ENCODE peak calls at places on chromosome 22, in six cellular contexts. B, X, E, N, R and Y are unnamed samples.

GRCh38 chr22:22248878-22249277 is 4.3 kb downstream of the VPREB1 start:
- DNase-seq in B (no peak), X (no peak), E (no peak), N (no peak), R (no peak), Y (no peak)

GRCh38 chr22:49046546-49047305 is 780.9 kb downstream of the BRD1 start:
- DNase-seq in B (no peak), X (peak), E (peak), N (no peak), R (no peak), Y (no peak)

GRCh38 chr22:37740455-37741311 is 43.8 kb downstream of the TRIOBP start:
- DNase-seq in B (no peak), X (peak), E (no peak), N (no peak), R (no peak), Y (no peak)

GRCh38 chr22:28438183-28438778 is 241.4 kb downstream of the TTC28 start:
- DNase-seq in B (no peak), X (no peak), E (no peak), N (no peak), R (no peak), Y (no peak)

GRCh38 chr22:39132871-39133524 is 19.5 kb downstream of the CBX7 start:
- DNase-seq in B (no peak), X (no peak), E (no peak), N (no peak), R (no peak), Y (no peak)

GRCh38 chr22:42076764-42077485 is 2.6 kb upstream of the SMDT1 start:
- DNase-seq in B (no peak), X (peak), E (no peak), N (no peak), R (no peak), Y (no peak)

GRCh38 chr22:26483439-26484359 is at the start of the genes HPS4 and SRRD:
- DNase-seq in B (peak), X (peak), E (peak), N (peak), R (peak), Y (peak)

GRCh38 chr22:32799516-32799915 is 2.0 kb upstream of the TIMP3 start:
- DNase-seq in B (no peak), X (no peak), E (no peak), N (no peak), R (no peak), Y (no peak)

GRCh38 chr22:47307326-47307725 is 544.9 kb downstream of the TBC1D22A start:
- DNase-seq in B (no peak), X (no peak), E (no peak), N (no peak), R (peak), Y (peak)

GRCh38 chr22:43114958-43115357 is 4.4 kb downstream of the BIK start:
- DNase-seq in B (no peak), X (no peak), E (no peak), N (peak), R (no peak), Y (no peak)

GRCh38 chr22:30969532-30970355 is 679 bp downstream of the TUG1 start:
- DNase-seq in B (peak), X (no peak), E (peak), N (peak), R (peak), Y (peak)

GRCh38 chr22:38033522-38034277 is 23.5 kb upstream of the PICK1 start:
- DNase-seq in B (no peak), X (no peak), E (no peak), N (no peak), R (no peak), Y (no peak)